ENCODE peak calls at places on chromosomes 4 and X, in nine cellular contexts. E is stimulated activated CD8-positive, alpha-beta memory T cell treated with anti-CD3 and anti-CD28 coated beads, Interleukin-7, amount 100 ng/mL, for 1 hour; Y is endothelial cell; B is left ventricle myocardium superior; P is HTR-8/SVneo; N is tibial artery; A is foreskin fibroblast; W is T-helper 2 cell; L is stimulated activated naive CD8-positive, alpha-beta T cell treated with anti-CD3 and anti-CD28 coated beads, Interleukin-15, amount 100 ng/mL, for 72 hours. C is an unnamed sample.

GRCh38 chr4:56757821-56758400 is 63.6 kb downstream of the SPINK2 start:
- DNase-seq in E (peak; percentile 54), Y (peak; percentile 23), B (no peak), P (peak; percentile 78), N (peak; percentile 70), A (peak; percentile 95), W (peak; percentile 33), L (peak; percentile 57), C (peak; percentile 82)

GRCh38 chr4:43089730-43090129 is 197.2 kb downstream of the GRXCR1 start:
- DNase-seq in E (no peak), Y (no peak), B (no peak), P (no peak), N (peak; percentile 74), A (no peak), W (no peak), L (no peak), C (no peak)

GRCh38 chr4:17708992-17709759 is 72.2 kb downstream of the FAM184B start:
- DNase-seq in E (no peak), Y (no peak), B (no peak), P (no peak), N (no peak), A (no peak), W (no peak), L (no peak), C (no peak)

GRCh38 chr4:74473155-74473811 is 28.3 kb downstream of the AREG start:
- DNase-seq in E (no peak), Y (no peak), B (no peak), P (peak; percentile 13), N (peak; percentile 65), A (peak; percentile 86), W (no peak), L (no peak), C (no peak)

GRCh38 chr4:55706526-55706925 is 70.4 kb upstream of the NMU start:
- DNase-seq in E (no peak), Y (no peak), B (no peak), P (no peak), N (no peak), A (no peak), W (no peak), L (no peak), C (no peak)

GRCh38 chrX:13250831-13251612 is 68.8 kb downstream of the ATXN3L start:
- DNase-seq in E (no peak), Y (peak; percentile 9), B (no peak), P (no peak), N (peak; percentile 61), A (peak; percentile 93), W (no peak), L (no peak), C (peak; percentile 90)

GRCh38 chr4:158850800-158851644 is 82.2 kb downstream of the FNIP2 start:
- DNase-seq in E (no peak), Y (no peak), B (no peak), P (peak; percentile 33), N (no peak), A (peak; percentile 61), W (no peak), L (no peak), C (no peak)

GRCh38 chr4:8783736-8784135 is 87.9 kb downstream of the HMX1 start:
- DNase-seq in E (no peak), Y (no peak), B (no peak), P (no peak), N (no peak), A (no peak), W (no peak), L (no peak), C (no peak)

GRCh38 chrX:153851981-153852380 is 21.6 kb upstream of the PDZD4 start:
- DNase-seq in E (no peak), Y (no peak), B (no peak), P (no peak), N (no peak), A (no peak), W (no peak), L (no peak), C (no peak)

GRCh38 chr4:177938226-177938625 is 496.0 kb upstream of the AGA start:
- DNase-seq in E (no peak), Y (no peak), B (no peak), P (no peak), N (no peak), A (no peak), W (no peak), L (no peak), C (no peak)